ENCODE peak calls at places on chromosomes 13 and 19, in ten cellular contexts. Z, J, W, I, A, F, K, E, R and V are unnamed samples.

GRCh38 chr19:42333975-42334696 is 8.7 kb downstream of the MEGF8 start:
- DNase-seq in Z (no peak), J (no peak), W (no peak), I (no peak), A (no peak), F (no peak), K (no peak), E (no peak), R (no peak), V (no peak)

GRCh38 chr19:39384839-39385568 is 5.9 kb downstream of the PAF1 start:
- DNase-seq in Z (no peak), J (no peak), W (no peak), I (no peak), A (no peak), F (no peak), K (no peak), E (no peak), R (no peak), V (no peak)

GRCh38 chr13:85597790-85598500 is 201.3 kb downstream of the SLITRK6 start:
- DNase-seq in Z (no peak), J (no peak), W (peak; percentile 20), I (no peak), A (no peak), F (no peak), K (no peak), E (no peak), R (peak; percentile 13), V (no peak)

GRCh38 chr13:21683034-21683733 is 12.3 kb downstream of the FGF9 start:
- DNase-seq in Z (no peak), J (no peak), W (no peak), I (no peak), A (no peak), F (peak; percentile 29), K (no peak), E (no peak), R (peak; percentile 73), V (no peak)

GRCh38 chr13:113533441-113533840 is 42.9 kb upstream of the DCUN1D2 start:
- DNase-seq in Z (no peak), J (peak; percentile 12), W (no peak), I (no peak), A (no peak), F (no peak), K (no peak), E (no peak), R (no peak), V (no peak)

GRCh38 chr13:94711561-94712286 is 621 bp downstream of the SOX21 start:
- DNase-seq in Z (no peak), J (peak; percentile 26), W (peak; percentile 32), I (no peak), A (no peak), F (no peak), K (no peak), E (no peak), R (no peak), V (no peak)

GRCh38 chr19:2428027-2428690 is 773 bp upstream of the TIMM13 start:
- DNase-seq in Z (no peak), J (no peak), W (peak; percentile 40), I (peak; percentile 71), A (no peak), F (peak; percentile 2), K (peak; percentile 34), E (no peak), R (no peak), V (no peak)

GRCh38 chr19:29858000-29858596 is 46.3 kb downstream of the CCNE1 start:
- DNase-seq in Z (no peak), J (no peak), W (no peak), I (peak; percentile 82), A (no peak), F (no peak), K (no peak), E (peak; percentile 60), R (peak; percentile 38), V (no peak)

GRCh38 chr19:29667941-29668340 is 2.7 kb downstream of the PLEKHF1 start:
- DNase-seq in Z (no peak), J (no peak), W (no peak), I (no peak), A (no peak), F (no peak), K (no peak), E (no peak), R (no peak), V (no peak)

GRCh38 chr13:47890146-47890814 is 110.8 kb downstream of the SUCLA2 start:
- DNase-seq in Z (no peak), J (peak; percentile 22), W (peak; percentile 56), I (no peak), A (no peak), F (no peak), K (no peak), E (no peak), R (peak; percentile 11), V (no peak)

GRCh38 chr19:30450101-30450500 is 77.9 kb downstream of the ZNF536 start:
- DNase-seq in Z (no peak), J (peak; percentile 29), W (peak; percentile 10), I (no peak), A (no peak), F (no peak), K (peak; percentile 69), E (no peak), R (no peak), V (no peak)

GRCh38 chr13:107778094-107778493 is 437.2 kb downstream of the LIG4 start:
- DNase-seq in Z (no peak), J (no peak), W (no peak), I (no peak), A (no peak), F (no peak), K (no peak), E (no peak), R (no peak), V (no peak)

GRCh38 chr13:104376588-104376987 is 1310.4 kb upstream of the SLC10A2 start:
- DNase-seq in Z (no peak), J (no peak), W (no peak), I (no peak), A (no peak), F (no peak), K (no peak), E (no peak), R (no peak), V (no peak)

GRCh38 chr13:99953138-99953755 is 18.3 kb downstream of the ZIC5 start:
- DNase-seq in Z (no peak), J (no peak), W (no peak), I (no peak), A (no peak), F (no peak), K (no peak), E (no peak), R (no peak), V (no peak)

GRCh38 chr19:17489392-17490030 is 19.2 kb downstream of the SLC27A1 start:
- DNase-seq in Z (no peak), J (no peak), W (no peak), I (no peak), A (no peak), F (no peak), K (peak; percentile 54), E (no peak), R (no peak), V (no peak)

GRCh38 chr19:44684892-44685847 is 13.8 kb upstream of the CEACAM16 start:
- DNase-seq in Z (peak; percentile 69), J (peak; percentile 94), W (peak; percentile 68), I (no peak), A (no peak), F (peak; percentile 94), K (no peak), E (peak; percentile 95), R (peak; percentile 83), V (peak; percentile 43)

GRCh38 chr19:43465468-43466120 is at the start of gene LYPD3:
- DNase-seq in Z (no peak), J (peak; percentile 23), W (no peak), I (peak; percentile 71), A (no peak), F (no peak), K (no peak), E (no peak), R (peak; percentile 97), V (peak; percentile 44)

GRCh38 chr13:100789025-100789424 is 114.4 kb upstream of the TMTC4 start:
- DNase-seq in Z (no peak), J (no peak), W (no peak), I (no peak), A (no peak), F (no peak), K (no peak), E (no peak), R (no peak), V (no peak)

GRCh38 chr13:32267836-32268439 is 47.2 kb downstream of the ZAR1L start:
- DNase-seq in Z (no peak), J (peak; percentile 18), W (peak; percentile 36), I (peak; percentile 90), A (no peak), F (no peak), K (no peak), E (no peak), R (peak; percentile 60), V (no peak)

GRCh38 chr13:40306817-40307216 is 359.6 kb downstream of the FOXO1 start:
- DNase-seq in Z (no peak), J (no peak), W (no peak), I (no peak), A (no peak), F (no peak), K (no peak), E (no peak), R (no peak), V (no peak)

GRCh38 chr19:40139533-40140287 is 49.0 kb upstream of the ZNF780A start:
- DNase-seq in Z (no peak), J (peak; percentile 71), W (peak; percentile 77), I (peak; percentile 47), A (no peak), F (peak; percentile 18), K (no peak), E (peak; percentile 79), R (peak; percentile 63), V (no peak)

GRCh38 chr19:35139618-35139943 is 957 bp downstream of the FXYD1 start:
- DNase-seq in Z (no peak), J (no peak), W (no peak), I (no peak), A (no peak), F (no peak), K (no peak), E (no peak), R (no peak), V (no peak)
- TF ChIP-seq CTCF in Z (no peak), J (no peak), W (no peak), I (peak; percentile 12), A (no peak), F (no peak), K (no peak), E (no peak), R (no peak), V (no peak)

GRCh38 chr13:75432045-75432444 is 49.9 kb downstream of the TBC1D4 start:
- DNase-seq in Z (no peak), J (peak; percentile 16), W (peak; percentile 47), I (no peak), A (no peak), F (no peak), K (no peak), E (no peak), R (no peak), V (no peak)
- TF ChIP-seq CTCF in Z (no peak), J (peak; percentile 9), W (peak; percentile 34), I (peak; percentile 27), A (no peak), F (no peak), K (no peak), E (peak; percentile 11), R (no peak), V (no peak)

GRCh38 chr19:584240-585001 is 5.3 kb upstream of the HCN2 start:
- DNase-seq in Z (no peak), J (peak; percentile 61), W (peak; percentile 58), I (peak; percentile 94), A (no peak), F (no peak), K (peak; percentile 85), E (no peak), R (peak; percentile 52), V (peak; percentile 86)
- TF ChIP-seq CTCF in Z (peak; percentile 53), J (peak; percentile 77), W (peak; percentile 82), I (peak; percentile 97), A (peak; percentile 84), F (peak; percentile 80), K (peak; percentile 90), E (peak; percentile 67), R (peak; percentile 81), V (peak; percentile 83)

GRCh38 chr13:29845440-29846056 is 4.9 kb downstream of the UBL3 start:
- DNase-seq in Z (no peak), J (peak; percentile 54), W (peak; percentile 50), I (no peak), A (no peak), F (no peak), K (no peak), E (no peak), R (peak; percentile 33), V (no peak)
- TF ChIP-seq CTCF in Z (no peak), J (peak; percentile 14), W (peak; percentile 43), I (no peak), A (peak; percentile 49), F (peak; percentile 9), K (no peak), E (peak; percentile 39), R (peak; percentile 42), V (no peak)